ENCODE peak calls at places on chromosomes 1 and 21, in seven cellular contexts. One of them, this sample, is unnamed. For H3K27me3, the result is how much of the 10 kb centered on the place peaks cover.

GRCh38 chr1:12745126-12745991 is 641 bp upstream of the CFAP107 start:
- DNase-seq in BJ: peak
- DNase-seq in CD4-positive, alpha-beta T cell: no peak
- DNase-seq in ascending aorta: no peak
- DNase-seq in transverse colon: no peak
- DNase-seq in spleen: no peak
- DNase-seq in upper lobe of right lung: no peak
- DNase-seq in this sample: no peak

GRCh38 chr1:6582370-6582769 is 2.6 kb downstream of the ZBTB48 start:
- DNase-seq in BJ: no peak
- DNase-seq in CD4-positive, alpha-beta T cell: no peak
- DNase-seq in ascending aorta: no peak
- DNase-seq in transverse colon: peak
- DNase-seq in spleen: no peak
- DNase-seq in upper lobe of right lung: no peak
- DNase-seq in this sample: no peak

GRCh38 chr1:66330711-66331110 is 203.2 kb upstream of the SGIP1 start:
- DNase-seq in BJ: no peak
- DNase-seq in CD4-positive, alpha-beta T cell: no peak
- DNase-seq in ascending aorta: no peak
- DNase-seq in transverse colon: no peak
- DNase-seq in spleen: no peak
- DNase-seq in upper lobe of right lung: no peak
- DNase-seq in this sample: no peak

GRCh38 chr1:46133181-46133658 is 791 bp upstream of the PIK3R3 start:
- DNase-seq in BJ: no peak
- DNase-seq in CD4-positive, alpha-beta T cell: peak
- DNase-seq in ascending aorta: no peak
- DNase-seq in transverse colon: no peak
- DNase-seq in spleen: peak
- DNase-seq in upper lobe of right lung: no peak
- DNase-seq in this sample: no peak

GRCh38 chr1:183077107-183077506 is 53.9 kb downstream of the LAMC1 start:
- DNase-seq in BJ: no peak
- DNase-seq in CD4-positive, alpha-beta T cell: no peak
- DNase-seq in ascending aorta: no peak
- DNase-seq in transverse colon: no peak
- DNase-seq in spleen: no peak
- DNase-seq in upper lobe of right lung: no peak
- DNase-seq in this sample: no peak

GRCh38 chr1:13948851-13949490 is 249.0 kb downstream of the PRDM2 start:
- DNase-seq in BJ: no peak
- DNase-seq in CD4-positive, alpha-beta T cell: no peak
- DNase-seq in ascending aorta: no peak
- DNase-seq in transverse colon: no peak
- DNase-seq in spleen: no peak
- DNase-seq in upper lobe of right lung: no peak
- DNase-seq in this sample: no peak

GRCh38 chr1:17222557-17222956 is 17.6 kb downstream of the PADI1 start:
- DNase-seq in BJ: no peak
- DNase-seq in CD4-positive, alpha-beta T cell: no peak
- DNase-seq in ascending aorta: no peak
- DNase-seq in transverse colon: no peak
- DNase-seq in spleen: no peak
- DNase-seq in upper lobe of right lung: no peak
- DNase-seq in this sample: no peak

GRCh38 chr1:109083495-109083894 is 7.1 kb upstream of the TMEM167B start:
- DNase-seq in BJ: no peak
- DNase-seq in CD4-positive, alpha-beta T cell: no peak
- DNase-seq in ascending aorta: no peak
- DNase-seq in transverse colon: no peak
- DNase-seq in spleen: no peak
- DNase-seq in upper lobe of right lung: no peak
- DNase-seq in this sample: peak

GRCh38 chr21:38766987-38767722 is 38.6 kb upstream of the ETS2 start:
- DNase-seq in BJ: no peak
- DNase-seq in CD4-positive, alpha-beta T cell: peak
- DNase-seq in ascending aorta: no peak
- DNase-seq in transverse colon: peak
- DNase-seq in spleen: peak
- DNase-seq in upper lobe of right lung: peak
- DNase-seq in this sample: no peak

GRCh38 chr1:244442850-244443249 is 8.9 kb downstream of the ADSS2 start:
- DNase-seq in BJ: no peak
- DNase-seq in CD4-positive, alpha-beta T cell: no peak
- DNase-seq in ascending aorta: no peak
- DNase-seq in transverse colon: no peak
- DNase-seq in spleen: no peak
- DNase-seq in upper lobe of right lung: no peak
- DNase-seq in this sample: no peak

GRCh38 chr1:198627436-198628063 is 11.3 kb upstream of the PTPRC start:
- DNase-seq in BJ: no peak
- DNase-seq in CD4-positive, alpha-beta T cell: no peak
- DNase-seq in ascending aorta: no peak
- DNase-seq in transverse colon: no peak
- DNase-seq in spleen: no peak
- DNase-seq in upper lobe of right lung: no peak
- DNase-seq in this sample: no peak

GRCh38 chr1:226128487-226129075 is 58.0 kb downstream of the ACBD3 start:
- DNase-seq in BJ: peak
- DNase-seq in CD4-positive, alpha-beta T cell: no peak
- DNase-seq in ascending aorta: no peak
- DNase-seq in transverse colon: no peak
- DNase-seq in spleen: peak
- DNase-seq in upper lobe of right lung: peak
- DNase-seq in this sample: no peak

GRCh38 chr1:165795894-165796293 is 27.2 kb upstream of the TMCO1 start:
- DNase-seq in BJ: no peak
- DNase-seq in CD4-positive, alpha-beta T cell: no peak
- DNase-seq in ascending aorta: no peak
- DNase-seq in transverse colon: no peak
- DNase-seq in spleen: no peak
- DNase-seq in upper lobe of right lung: no peak
- DNase-seq in this sample: no peak

GRCh38 chr1:54229281-54229891 is 29.4 kb downstream of the MRPL37 start:
- DNase-seq in BJ: no peak
- DNase-seq in CD4-positive, alpha-beta T cell: no peak
- DNase-seq in ascending aorta: no peak
- DNase-seq in transverse colon: no peak
- DNase-seq in spleen: peak
- DNase-seq in upper lobe of right lung: no peak
- DNase-seq in this sample: no peak

GRCh38 chr1:45647248-45648021 is 23.6 kb upstream of the CCDC17 start:
- DNase-seq in BJ: no peak
- DNase-seq in CD4-positive, alpha-beta T cell: no peak
- DNase-seq in ascending aorta: no peak
- DNase-seq in transverse colon: no peak
- DNase-seq in spleen: no peak
- DNase-seq in upper lobe of right lung: no peak
- DNase-seq in this sample: no peak

GRCh38 chr1:225254676-225255075 is 173.2 kb downstream of the LBR start:
- DNase-seq in BJ: no peak
- DNase-seq in CD4-positive, alpha-beta T cell: no peak
- DNase-seq in ascending aorta: no peak
- DNase-seq in transverse colon: no peak
- DNase-seq in spleen: no peak
- DNase-seq in upper lobe of right lung: no peak
- DNase-seq in this sample: no peak

GRCh38 chr1:16724718-16725438 is 15.4 kb upstream of the RNU1-4 start:
- DNase-seq in BJ: no peak
- DNase-seq in CD4-positive, alpha-beta T cell: no peak
- DNase-seq in ascending aorta: no peak
- DNase-seq in transverse colon: peak
- DNase-seq in spleen: peak
- DNase-seq in upper lobe of right lung: peak
- DNase-seq in this sample: no peak

GRCh38 chr1:69305621-69306020 is 262.1 kb upstream of the LRRC7 start:
- DNase-seq in BJ: no peak
- DNase-seq in CD4-positive, alpha-beta T cell: no peak
- DNase-seq in ascending aorta: no peak
- DNase-seq in transverse colon: no peak
- DNase-seq in spleen: no peak
- DNase-seq in upper lobe of right lung: no peak
- DNase-seq in this sample: no peak

GRCh38 chr1:189992856-189993255 is 484.8 kb downstream of the BRINP3 start:
- DNase-seq in BJ: no peak
- DNase-seq in CD4-positive, alpha-beta T cell: no peak
- DNase-seq in ascending aorta: no peak
- DNase-seq in transverse colon: no peak
- DNase-seq in spleen: peak
- DNase-seq in upper lobe of right lung: no peak
- DNase-seq in this sample: no peak

GRCh38 chr1:53328009-53328489 is at the start of gene LRP8:
- DNase-seq in BJ: no peak
- DNase-seq in CD4-positive, alpha-beta T cell: peak
- DNase-seq in ascending aorta: no peak
- DNase-seq in transverse colon: peak
- DNase-seq in spleen: peak
- DNase-seq in upper lobe of right lung: peak
- DNase-seq in this sample: peak

GRCh38 chr1:49526672-49527071 is 497.1 kb downstream of the AGBL4 start:
- DNase-seq in BJ: no peak
- DNase-seq in CD4-positive, alpha-beta T cell: no peak
- DNase-seq in ascending aorta: no peak
- DNase-seq in transverse colon: no peak
- DNase-seq in spleen: no peak
- DNase-seq in upper lobe of right lung: no peak
- DNase-seq in this sample: no peak

GRCh38 chr1:172658871-172659453 is at the start of gene FASLG:
- DNase-seq in BJ: no peak
- DNase-seq in CD4-positive, alpha-beta T cell: peak
- DNase-seq in ascending aorta: no peak
- DNase-seq in transverse colon: no peak
- DNase-seq in spleen: no peak
- DNase-seq in upper lobe of right lung: no peak
- DNase-seq in this sample: no peak

GRCh38 chr1:211606914-211607751 is 28.2 kb upstream of the SLC30A1 start:
- DNase-seq in BJ: no peak
- DNase-seq in CD4-positive, alpha-beta T cell: no peak
- DNase-seq in ascending aorta: no peak
- DNase-seq in transverse colon: peak
- DNase-seq in spleen: peak
- DNase-seq in upper lobe of right lung: peak
- DNase-seq in this sample: no peak

GRCh38 chr1:33009561-33009960 is 27.1 kb downstream of the AK2 start:
- DNase-seq in BJ: no peak
- DNase-seq in CD4-positive, alpha-beta T cell: no peak
- DNase-seq in ascending aorta: no peak
- DNase-seq in transverse colon: no peak
- DNase-seq in spleen: no peak
- DNase-seq in upper lobe of right lung: no peak
- DNase-seq in this sample: no peak

GRCh38 chr1:7298749-7299151 is 472.3 kb upstream of the VAMP3 start:
- DNase-seq in BJ: peak
- DNase-seq in CD4-positive, alpha-beta T cell: no peak
- DNase-seq in ascending aorta: no peak
- DNase-seq in transverse colon: no peak
- DNase-seq in spleen: no peak
- DNase-seq in upper lobe of right lung: no peak
- DNase-seq in this sample: no peak

GRCh38 chr1:119081267-119081666 is 59.2 kb downstream of the WARS2 start:
- DNase-seq in BJ: no peak
- DNase-seq in CD4-positive, alpha-beta T cell: no peak
- DNase-seq in ascending aorta: no peak
- DNase-seq in transverse colon: no peak
- DNase-seq in spleen: no peak
- DNase-seq in upper lobe of right lung: no peak
- DNase-seq in this sample: no peak

GRCh38 chr1:53895421-53895820 is 1.4 kb downstream of the DIO1 start:
- DNase-seq in BJ: no peak
- DNase-seq in CD4-positive, alpha-beta T cell: no peak
- DNase-seq in ascending aorta: no peak
- DNase-seq in transverse colon: no peak
- DNase-seq in spleen: no peak
- DNase-seq in upper lobe of right lung: no peak
- DNase-seq in this sample: no peak

GRCh38 chr1:18722270-18722669 is 91.6 kb downstream of the PAX7 start:
- DNase-seq in BJ: no peak
- DNase-seq in CD4-positive, alpha-beta T cell: no peak
- DNase-seq in ascending aorta: no peak
- DNase-seq in transverse colon: no peak
- DNase-seq in spleen: no peak
- DNase-seq in upper lobe of right lung: no peak
- DNase-seq in this sample: no peak
- H3K27me3 ChIP-seq in BJ: under half
- H3K27me3 ChIP-seq in CD4-positive, alpha-beta T cell: half or more
- H3K27me3 ChIP-seq in ascending aorta: under half
- H3K27me3 ChIP-seq in transverse colon: half or more
- H3K27me3 ChIP-seq in spleen: half or more
- H3K27me3 ChIP-seq in upper lobe of right lung: half or more
- H3K27me3 ChIP-seq in this sample: under half

DNA sequence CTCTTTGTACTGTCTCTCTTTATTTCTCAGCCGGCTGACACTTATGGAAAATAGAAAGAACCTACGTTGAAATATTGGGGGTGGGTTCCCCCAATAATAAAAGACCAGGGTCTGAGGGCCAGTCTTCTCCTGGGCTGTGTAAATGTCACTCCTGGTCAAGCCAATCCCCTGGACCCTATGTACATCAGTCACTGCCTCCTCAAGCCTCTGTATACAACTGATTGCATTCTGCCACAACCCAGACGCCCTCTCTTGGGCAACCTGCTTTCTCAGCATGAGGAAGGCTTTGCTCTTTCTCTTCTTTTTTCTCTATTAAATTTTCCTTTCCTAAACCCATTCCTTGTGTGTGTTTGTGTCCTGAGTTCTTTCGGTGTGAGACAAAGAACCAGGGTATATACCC is 84.1 kb upstream of the SERBP1 start:
- DNase-seq in BJ: no peak
- DNase-seq in CD4-positive, alpha-beta T cell: no peak
- DNase-seq in ascending aorta: no peak
- DNase-seq in transverse colon: no peak
- DNase-seq in spleen: no peak
- DNase-seq in upper lobe of right lung: no peak
- DNase-seq in this sample: no peak
- H3K27me3 ChIP-seq in BJ: under half
- H3K27me3 ChIP-seq in CD4-positive, alpha-beta T cell: under half
- H3K27me3 ChIP-seq in ascending aorta: under half
- H3K27me3 ChIP-seq in transverse colon: under half
- H3K27me3 ChIP-seq in spleen: under half
- H3K27me3 ChIP-seq in upper lobe of right lung: under half
- H3K27me3 ChIP-seq in this sample: under half

DNA sequence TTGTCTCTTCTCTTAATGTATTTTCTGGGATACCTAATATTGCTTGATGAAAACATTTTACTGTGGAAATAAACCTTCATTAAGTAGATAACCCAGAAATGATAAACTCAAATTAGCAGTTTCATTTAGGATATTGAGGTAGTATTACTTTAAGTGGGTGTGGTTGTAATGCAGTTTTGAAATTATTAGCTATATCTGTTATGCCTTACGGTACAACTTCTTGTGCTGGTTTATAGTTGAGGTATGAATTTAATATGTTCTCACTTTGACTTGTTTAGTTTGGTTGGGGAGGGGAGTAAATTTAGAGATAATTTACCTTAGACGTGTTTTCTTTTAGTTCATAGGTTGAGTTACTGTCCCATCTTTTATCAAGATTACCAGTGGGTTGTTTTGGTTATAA is 111.0 kb downstream of the POU2F1 start:
- DNase-seq in BJ: no peak
- DNase-seq in CD4-positive, alpha-beta T cell: no peak
- DNase-seq in ascending aorta: no peak
- DNase-seq in transverse colon: no peak
- DNase-seq in spleen: no peak
- DNase-seq in upper lobe of right lung: no peak
- DNase-seq in this sample: no peak
- H3K27me3 ChIP-seq in BJ: under half
- H3K27me3 ChIP-seq in CD4-positive, alpha-beta T cell: under half
- H3K27me3 ChIP-seq in ascending aorta: under half
- H3K27me3 ChIP-seq in transverse colon: under half
- H3K27me3 ChIP-seq in spleen: under half
- H3K27me3 ChIP-seq in upper lobe of right lung: under half
- H3K27me3 ChIP-seq in this sample: under half

GRCh38 chr1:34926894-34927293 is 2.6 kb downstream of the DLGAP3 start:
- DNase-seq in BJ: no peak
- DNase-seq in CD4-positive, alpha-beta T cell: no peak
- DNase-seq in ascending aorta: no peak
- DNase-seq in transverse colon: no peak
- DNase-seq in spleen: no peak
- DNase-seq in upper lobe of right lung: no peak
- DNase-seq in this sample: no peak
- H3K27me3 ChIP-seq in BJ: under half
- H3K27me3 ChIP-seq in CD4-positive, alpha-beta T cell: half or more
- H3K27me3 ChIP-seq in ascending aorta: under half
- H3K27me3 ChIP-seq in transverse colon: half or more
- H3K27me3 ChIP-seq in spleen: half or more
- H3K27me3 ChIP-seq in upper lobe of right lung: half or more
- H3K27me3 ChIP-seq in this sample: under half

This sample was measured in HAP-1.